ENCODE peak calls at places on chromosomes 6 and 20, in four cellular contexts. W, H, L and D are unnamed samples.
A peak's percentile ranks its signal among the peaks of the same experiment; 100 is the strongest.

GRCh38 chr6:2534406-2535139 is 216.1 kb downstream of the MYLK4 start:
- DNase-seq in W (no peak), H (no peak), L (no peak), D (no peak)

GRCh38 chr6:34272022-34272926 is 23.5 kb upstream of the SMIM29 start:
- DNase-seq in W (no peak), H (peak; percentile 13), L (peak; percentile 45), D (no peak)

GRCh38 chr6:3506751-3507388 is 50.0 kb upstream of the SLC22A23 start:
- DNase-seq in W (peak; percentile 11), H (no peak), L (no peak), D (no peak)

GRCh38 chr20:1345030-1345755 is 16.3 kb upstream of the SDCBP2 start:
- DNase-seq in W (no peak), H (no peak), L (no peak), D (no peak)

GRCh38 chr6:26536571-26537159 is 1.5 kb upstream of the HMGN4 start:
- DNase-seq in W (peak; percentile 77), H (peak; percentile 50), L (no peak), D (no peak)

GRCh38 chr20:60845146-60845545 is 406.9 kb upstream of the CDH4 start:
- DNase-seq in W (no peak), H (no peak), L (no peak), D (no peak)

GRCh38 chr20:5657190-5657872 is 92.9 kb upstream of the SHLD1 start:
- DNase-seq in W (peak; percentile 99), H (peak; percentile 97), L (peak; percentile 33), D (peak; percentile 97)

GRCh38 chr6:1624848-1625341 is 15.2 kb downstream of the FOXC1 start:
- DNase-seq in W (peak; percentile 62), H (no peak), L (no peak), D (no peak)

GRCh38 chr6:157045831-157046454 is 268.8 kb downstream of the ARID1B start:
- DNase-seq in W (peak; percentile 82), H (peak; percentile 57), L (no peak), D (no peak)

GRCh38 chr20:60050193-60050960 is 92.2 kb downstream of the CDH26 start:
- DNase-seq in W (no peak), H (peak; percentile 19), L (no peak), D (peak; percentile 71)

GRCh38 chr20:46117704-46118467 is at the start of gene CD40:
- DNase-seq in W (peak; percentile 23), H (peak; percentile 72), L (peak; percentile 92), D (peak; percentile 59)

GRCh38 chr20:2378893-2379292 is 1.8 kb upstream of the TGM6 start:
- DNase-seq in W (no peak), H (no peak), L (no peak), D (no peak)

GRCh38 chr6:169158750-169159149 is 94.9 kb downstream of the THBS2 start:
- DNase-seq in W (peak; percentile 41), H (no peak), L (no peak), D (peak; percentile 52)

GRCh38 chr20:16059841-16060240 is 513.4 kb downstream of the KIF16B start:
- DNase-seq in W (no peak), H (no peak), L (no peak), D (no peak)

GRCh38 chr6:159038914-159039884 is 5.6 kb downstream of the TAGAP start:
- DNase-seq in W (peak; percentile 38), H (no peak), L (no peak), D (peak; percentile 92)

GRCh38 chr20:55160996-55161395 is 685.6 kb downstream of the DOK5 start:
- DNase-seq in W (no peak), H (no peak), L (no peak), D (peak; percentile 85)

GRCh38 chr20:16020971-16021370 is 552.3 kb downstream of the KIF16B start:
- DNase-seq in W (peak; percentile 1), H (peak; percentile 25), L (no peak), D (peak; percentile 72)

GRCh38 chr6:46637145-46637544 is 15.5 kb downstream of the CYP39A1 start:
- DNase-seq in W (peak; percentile 13), H (peak; percentile 8), L (no peak), D (peak; percentile 94)

GRCh38 chr20:33909331-33909921 is 84.3 kb upstream of the RALY start:
- DNase-seq in W (peak; percentile 96), H (peak; percentile 61), L (no peak), D (peak; percentile 64)

GRCh38 chr20:32050851-32051556 is 1.0 kb upstream of the HCK start:
- DNase-seq in W (no peak), H (no peak), L (peak; percentile 67), D (no peak)

GRCh38 chr6:148407372-148407771 is 64.7 kb downstream of the SASH1 start:
- DNase-seq in W (peak; percentile 97), H (peak; percentile 30), L (peak; percentile 39), D (peak; percentile 88)

GRCh38 chr6:3628143-3628840 is 123.2 kb downstream of the PXDC1 start:
- DNase-seq in W (no peak), H (no peak), L (no peak), D (no peak)

GRCh38 chr6:105087571-105088211 is 92.1 kb downstream of the POPDC3 start:
- DNase-seq in W (peak; percentile 69), H (peak; percentile 57), L (no peak), D (no peak)

GRCh38 chr20:32031007-32031958 is 20.8 kb upstream of the HCK start:
- DNase-seq in W (peak; percentile 73), H (peak; percentile 89), L (peak; percentile 84), D (peak; percentile 42)

GRCh38 chr6:122818866-122819265 is 29.8 kb downstream of the SMPDL3A start:
- DNase-seq in W (no peak), H (no peak), L (no peak), D (no peak)

GRCh38 chr6:121944361-121944760 is 455.1 kb upstream of the HSF2 start:
- DNase-seq in W (peak; percentile 6), H (no peak), L (no peak), D (no peak)

GRCh38 chr6:83536034-83536646 is 23.8 kb downstream of the PRSS35 start:
- DNase-seq in W (peak; percentile 53), H (peak; percentile 52), L (no peak), D (peak; percentile 40)

GRCh38 chr20:61525781-61526431 is 273.8 kb downstream of the CDH4 start:
- DNase-seq in W (peak; percentile 72), H (no peak), L (no peak), D (no peak)

GRCh38 chr6:328184-328670 is 35.9 kb downstream of the DUSP22 start:
- DNase-seq in W (peak; percentile 92), H (no peak), L (peak; percentile 66), D (peak; percentile 37)

GRCh38 chr20:30487947-30488926 is 769.2 kb upstream of the DEFB115 start:
- DNase-seq in W (no peak), H (no peak), L (no peak), D (no peak)

GRCh38 chr6:2764610-2765165 is 505 bp upstream of the WRNIP1 start:
- DNase-seq in W (peak; percentile 70), H (peak; percentile 69), L (peak; percentile 51), D (no peak)

GRCh38 chr20:59134182-59134581 is 29.4 kb upstream of the ZNF831 start:
- DNase-seq in W (no peak), H (no peak), L (no peak), D (no peak)

GRCh38 chr20:57851025-57851682 is 141.3 kb upstream of the PMEPA1 start:
- DNase-seq in W (no peak), H (no peak), L (peak; percentile 64), D (no peak)

GRCh38 chr6:166052837-166053236 is 114.8 kb downstream of the TBXT start:
- DNase-seq in W (no peak), H (no peak), L (no peak), D (no peak)

GRCh38 chr6:30684386-30685156 is 1.9 kb downstream of the PPP1R18 start:
- DNase-seq in W (peak; percentile 44), H (no peak), L (peak; percentile 75), D (no peak)

GRCh38 chr6:19849736-19850135 is 12.6 kb downstream of the ID4 start:
- DNase-seq in W (no peak), H (no peak), L (no peak), D (no peak)

GRCh38 chr6:121881974-121882667 is 446.7 kb downstream of the GJA1 start:
- DNase-seq in W (peak; percentile 92), H (no peak), L (no peak), D (no peak)

GRCh38 chr6:119132211-119133004 is 53.9 kb upstream of the FAM184A start:
- DNase-seq in W (no peak), H (no peak), L (no peak), D (no peak)

GRCh38 chr6:91710356-91710755 is 1123.5 kb upstream of the MAP3K7 start:
- DNase-seq in W (no peak), H (no peak), L (no peak), D (no peak)
- H3K4me1 ChIP-seq in W (no peaks in the 10 kb centered on the region), H (no peaks in the 10 kb centered on the region), L (no peaks in the 10 kb centered on the region), D (no peaks in the 10 kb centered on the region)

GRCh38 chr6:85405175-85405852 is 44.6 kb upstream of the NT5E start:
- DNase-seq in W (peak; percentile 55), H (peak; percentile 89), L (no peak), D (no peak)
- H3K27ac ChIP-seq in W (peak overlapping the region; percentile 79), H (peak overlapping the region; percentile 94), L (no peak overlapping the region), D (peak overlapping the region; percentile 84)

GRCh38 chr6:37675606-37676005 is 22.1 kb downstream of the MDGA1 start:
- DNase-seq in W (no peak), H (no peak), L (no peak), D (no peak)

GRCh38 chr6:37678078-37678846 is 19.4 kb downstream of the MDGA1 start:
- DNase-seq in W (no peak), H (no peak), L (no peak), D (no peak)

GRCh38 chr6:37676071-37676470 is 21.6 kb downstream of the MDGA1 start:
- DNase-seq in W (no peak), H (no peak), L (no peak), D (no peak)

GRCh38 chr6:37680668-37681067 is 17.0 kb downstream of the MDGA1 start:
- DNase-seq in W (no peak), H (no peak), L (no peak), D (no peak)

DNA sequence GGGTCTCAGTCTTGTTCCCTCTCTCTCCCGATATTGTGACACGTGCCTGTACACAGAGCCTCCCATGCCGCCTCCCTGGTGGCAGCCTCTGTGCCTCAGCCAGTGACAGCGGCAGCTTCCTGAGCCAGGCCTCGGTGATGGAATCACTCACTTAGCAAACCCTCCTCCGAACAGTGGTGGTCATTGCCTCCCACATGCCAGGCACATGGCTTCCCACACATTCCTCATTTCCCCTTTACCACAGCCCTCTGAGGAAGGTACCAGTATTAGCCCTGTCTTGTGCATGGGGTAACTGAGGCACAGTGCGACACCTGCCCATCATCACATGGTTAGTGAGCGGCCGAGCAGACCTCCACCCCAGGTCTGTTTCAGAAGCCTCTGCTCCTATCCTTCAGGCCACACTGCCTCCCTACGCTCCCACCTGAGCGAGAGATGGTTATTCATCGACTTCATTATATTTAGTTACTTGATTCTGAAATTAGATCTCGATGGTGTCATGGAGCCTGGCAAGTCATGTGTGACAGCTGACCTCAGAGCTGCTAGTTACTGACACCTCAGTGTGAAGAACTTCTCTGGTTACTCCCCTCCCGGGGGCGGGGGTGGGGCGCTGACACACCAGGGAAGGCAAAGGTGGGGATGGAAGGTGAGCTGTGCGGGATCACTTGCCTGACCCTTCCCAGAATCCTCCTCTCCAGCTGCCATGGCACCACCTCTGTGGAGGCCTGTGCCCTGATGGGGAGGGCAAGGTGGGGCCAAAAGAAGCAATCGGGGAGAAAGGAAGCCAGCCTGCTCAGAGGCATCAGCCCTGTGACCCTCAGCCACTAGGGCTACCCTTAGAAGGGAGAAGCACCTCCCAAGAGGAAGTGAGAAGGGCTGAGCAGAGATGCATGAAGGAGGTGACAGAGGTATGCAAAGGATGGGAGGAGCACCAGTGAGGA is 17.9 kb downstream of the MDGA1 start:
- DNase-seq in W (no peak), H (no peak), L (no peak), D (no peak)
- TF ChIP-seq CTCF in W (no peak), H (no peak), L (no peak), D (no peak)

GRCh38 chr6:71396410-71396801 is 107.8 kb downstream of the OGFRL1 start:
- DNase-seq in W (no peak), H (no peak), L (no peak), D (no peak)
- H3K4me1 ChIP-seq in W (peaks cover 21% of the 10 kb centered on the region), H (peaks cover 100% of the 10 kb centered on the region), L (peaks cover 65% of the 10 kb centered on the region), D (peaks cover 39% of the 10 kb centered on the region)

GRCh38 chr6:32940656-32941411 is at the start of gene HLA-DMB:
- DNase-seq in W (peak; percentile 73), H (peak; percentile 79), L (peak; percentile 37), D (peak; percentile 54)
- H3K27ac ChIP-seq in W (no peak within 1 kb of the TSS), H (peak within 1 kb of the TSS; percentile 73), L (peak within 1 kb of the TSS; percentile 79), D (no peak within 1 kb of the TSS)